ENCODE peak calls at places on chromosome 6, in ten cellular contexts. C is Ammon's horn; P is HCT116; S is fibroblast of mammary gland; O is NCI-H460; J is GM04503; Y is activated CD8-positive, alpha-beta memory T cell treated with anti-CD3 and anti-CD28 coated beads for 4 hours; Z is kidney epithelial cell; R is HFFc6; H is stimulated activated CD4-positive, alpha-beta T cell treated with anti-CD3 and anti-CD28 coated beads, Interleukin-4, amount 100 ng/mL, for 48 hours. X is an unnamed sample.

GRCh38 chr6:20202070-20202658 is 10.1 kb downstream of the MBOAT1 start:
- DNase-seq in O (peak), C (no peak), P (no peak), S (peak), Y (no peak), R (peak), Z (peak), H (no peak), J (no peak), X (no peak)

GRCh38 chr6:75842732-75843131 is 93.7 kb downstream of the MYO6 start:
- DNase-seq in C (no peak), P (no peak), O (no peak), H (no peak), Y (no peak), R (no peak), S (no peak), J (no peak), Z (no peak), X (no peak)

GRCh38 chr6:113329942-113330897 is 526.9 kb upstream of the MARCKS start:
- DNase-seq in R (no peak), O (no peak), Z (no peak), Y (no peak), C (no peak), H (no peak), J (no peak), S (no peak), P (no peak), X (no peak)

GRCh38 chr6:160133441-160134336 is 12.1 kb downstream of the SLC22A1 start:
- DNase-seq in R (no peak), C (no peak), Z (no peak), H (no peak), S (no peak), O (no peak), Y (no peak), P (no peak), J (no peak), X (peak)

GRCh38 chr6:40083141-40083920 is 149.1 kb upstream of the MOCS1 start:
- DNase-seq in J (no peak), P (no peak), C (no peak), R (no peak), S (no peak), O (no peak), Y (no peak), Z (no peak), H (no peak), X (no peak)

GRCh38 chr6:25922301-25922700 is 8.2 kb downstream of the SLC17A2 start:
- DNase-seq in C (no peak), H (no peak), Y (no peak), P (no peak), R (no peak), O (no peak), J (peak), Z (no peak), S (peak), X (no peak)

GRCh38 chr6:100126682-100127484 is 132.9 kb upstream of the MCHR2 start:
- DNase-seq in H (no peak), R (no peak), S (no peak), Z (no peak), P (no peak), O (no peak), J (no peak), C (no peak), Y (no peak), X (no peak)

GRCh38 chr6:116485786-116486185 is 24.6 kb downstream of the CALHM6 start:
- DNase-seq in Z (no peak), C (no peak), P (no peak), H (no peak), O (no peak), R (no peak), Y (no peak), J (no peak), S (peak), X (no peak)

GRCh38 chr6:3742426-3743344 is 8.8 kb downstream of the PXDC1 start:
- DNase-seq in C (peak), R (peak), P (peak), S (peak), O (peak), Z (no peak), Y (peak), J (no peak), H (peak), X (peak)

GRCh38 chr6:149905371-149905910 is 7.5 kb upstream of the RAET1E start:
- DNase-seq in Y (no peak), O (no peak), S (no peak), Z (no peak), J (no peak), P (no peak), H (no peak), R (no peak), C (no peak), X (peak)

GRCh38 chr6:148514091-148514850 is 171.6 kb downstream of the SASH1 start:
- DNase-seq in P (no peak), C (no peak), S (peak), O (no peak), Y (no peak), H (no peak), R (no peak), J (no peak), Z (no peak), X (no peak)

GRCh38 chr6:106097368-106098231 is 11.5 kb downstream of the PRDM1 start:
- DNase-seq in C (peak), O (no peak), R (peak), S (peak), Z (no peak), J (no peak), P (no peak), Y (no peak), H (no peak), X (no peak)

GRCh38 chr6:99285881-99286280 is 63.6 kb downstream of the FAXC start:
- DNase-seq in Z (no peak), J (no peak), P (no peak), Y (no peak), R (no peak), C (no peak), O (no peak), S (no peak), H (no peak), X (no peak)

GRCh38 chr6:8556370-8557018 is 121.1 kb upstream of the SLC35B3 start:
- DNase-seq in C (no peak), H (no peak), J (no peak), O (peak), S (peak), R (no peak), Y (no peak), P (peak), Z (peak), X (no peak)

GRCh38 chr6:117156701-117157100 is 108.7 kb upstream of the VGLL2 start:
- DNase-seq in S (no peak), J (no peak), R (no peak), C (no peak), Z (no peak), H (no peak), Y (no peak), O (no peak), P (no peak), X (no peak)

GRCh38 chr6:117518870-117519269 is 36.4 kb downstream of the DCBLD1 start:
- DNase-seq in R (no peak), Y (no peak), C (no peak), Z (no peak), S (no peak), J (no peak), H (no peak), O (no peak), P (no peak), X (no peak)